ENCODE peak calls at places on chromosomes 1 and 21, in nine cellular contexts. B, Q, Y, R, M, H, G, U and J are unnamed samples.

GRCh38 chr1:115242543-115242942 is 95.5 kb downstream of the NGF start:
- DNase-seq in B (no peak), Q (no peak), Y (no peak), R (no peak), M (no peak), H (no peak), G (no peak), U (no peak), J (no peak)

GRCh38 chr1:30345525-30346145 is 377.8 kb downstream of the MATN1 start:
- DNase-seq in B (no peak), Q (no peak), Y (no peak), R (no peak), M (no peak), H (no peak), G (no peak), U (no peak), J (no peak)

GRCh38 chr1:198936371-198937083 is 297.7 kb downstream of the PTPRC start:
- DNase-seq in B (no peak), Q (peak; percentile 49), Y (no peak), R (no peak), M (no peak), H (no peak), G (peak; percentile 58), U (peak; percentile 28), J (no peak)

GRCh38 chr21:36745459-36745858 is 46.5 kb downstream of the SIM2 start:
- DNase-seq in B (no peak), Q (no peak), Y (no peak), R (no peak), M (no peak), H (no peak), G (no peak), U (no peak), J (no peak)

GRCh38 chr1:203286161-203286984 is 18.9 kb upstream of the BTG2 start:
- DNase-seq in B (no peak), Q (peak; percentile 32), Y (peak; percentile 64), R (no peak), M (no peak), H (no peak), G (no peak), U (no peak), J (no peak)

GRCh38 chr1:10679521-10680220 is 116.8 kb downstream of the CASZ1 start:
- DNase-seq in B (no peak), Q (peak; percentile 58), Y (no peak), R (peak; percentile 76), M (no peak), H (no peak), G (no peak), U (peak; percentile 34), J (no peak)

GRCh38 chr1:211928222-211928856 is 97.8 kb upstream of the LPGAT1 start:
- DNase-seq in B (no peak), Q (peak; percentile 75), Y (no peak), R (no peak), M (no peak), H (no peak), G (no peak), U (no peak), J (no peak)

GRCh38 chr1:10651377-10651776 is 145.1 kb downstream of the CASZ1 start:
- DNase-seq in B (no peak), Q (no peak), Y (no peak), R (no peak), M (no peak), H (no peak), G (no peak), U (no peak), J (no peak)

GRCh38 chr1:223419561-223419960 is 26.3 kb downstream of the CCDC185 start:
- DNase-seq in B (no peak), Q (no peak), Y (no peak), R (no peak), M (no peak), H (no peak), G (no peak), U (no peak), J (no peak)

GRCh38 chr1:158644479-158644878 is 39.4 kb downstream of the OR10Z1 start:
- DNase-seq in B (no peak), Q (peak; percentile 34), Y (no peak), R (no peak), M (no peak), H (no peak), G (no peak), U (no peak), J (no peak)

GRCh38 chr1:158654079-158654478 is 32.4 kb downstream of the SPTA1 start:
- DNase-seq in B (no peak), Q (peak; percentile 44), Y (no peak), R (no peak), M (no peak), H (no peak), G (no peak), U (no peak), J (no peak)

GRCh38 chr1:158652721-158653334 is 33.7 kb downstream of the SPTA1 start:
- DNase-seq in B (no peak), Q (no peak), Y (no peak), R (no peak), M (no peak), H (no peak), G (no peak), U (no peak), J (no peak)

GRCh38 chr1:158646465-158646864 is 40.0 kb downstream of the SPTA1 start:
- DNase-seq in B (no peak), Q (no peak), Y (no peak), R (no peak), M (no peak), H (no peak), G (no peak), U (no peak), J (no peak)

GRCh38 chr1:158649052-158649451 is 37.5 kb downstream of the SPTA1 start:
- DNase-seq in B (no peak), Q (peak; percentile 37), Y (no peak), R (no peak), M (no peak), H (no peak), G (no peak), U (no peak), J (no peak)
- TF ChIP-seq POLR2A in B (no peak), Q (no peak), Y (no peak), R (no peak), M (no peak), H (no peak), G (no peak), U (no peak), J (no peak)

DNA sequence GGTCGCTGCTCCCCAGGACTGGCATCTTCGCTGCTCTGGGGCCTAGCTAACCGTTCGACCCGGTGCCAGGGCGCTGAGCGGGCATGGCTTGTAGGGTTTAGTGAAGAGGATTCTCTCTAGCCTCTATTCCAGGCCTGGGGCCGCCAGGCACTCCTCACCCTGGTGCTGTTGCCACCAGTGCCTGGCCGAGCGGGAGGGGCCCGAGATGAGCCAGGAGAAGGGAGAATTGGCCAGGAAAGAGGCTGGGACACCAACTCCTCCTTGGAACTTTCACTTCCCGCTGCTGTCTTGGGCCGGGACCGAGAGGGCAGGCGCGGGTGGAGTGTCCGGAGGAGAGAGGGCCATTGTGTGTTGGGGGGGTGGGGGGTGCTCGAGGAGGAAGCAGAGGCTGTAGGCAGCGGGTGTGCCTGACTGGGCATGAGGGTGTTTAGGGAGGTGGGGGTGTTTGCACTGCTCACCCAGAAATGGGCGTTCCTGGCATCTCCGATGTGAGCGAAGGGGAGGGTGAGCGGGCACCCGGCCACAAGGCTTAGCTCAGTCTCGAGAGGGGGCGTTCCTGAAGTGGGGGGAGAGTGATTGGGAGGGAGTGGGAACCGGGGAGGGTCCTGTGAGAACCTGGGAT is 772 bp downstream of the ADAM15 start:
- DNase-seq in B (peak; percentile 61), Q (peak; percentile 60), Y (peak; percentile 68), R (peak; percentile 71), M (no peak), H (peak; percentile 31), G (peak; percentile 92), U (no peak), J (peak; percentile 53)
- TF ChIP-seq POLR2A in B (no peak), Q (no peak), Y (no peak), R (no peak), M (no peak), H (peak; percentile 15), G (no peak), U (no peak), J (no peak)

GRCh38 chr1:18902523-18903312 is at the start of gene ALDH4A1:
- DNase-seq in B (peak; percentile 99), Q (peak; percentile 98), Y (peak; percentile 97), R (peak; percentile 97), M (peak; percentile 89), H (peak; percentile 98), G (peak; percentile 100), U (peak; percentile 98), J (peak; percentile 99)
- TF ChIP-seq POLR2A in B (peak; percentile 31), Q (peak; percentile 60), Y (no peak), R (peak; percentile 60), M (no peak), H (peak; percentile 5), G (no peak), U (no peak), J (peak; percentile 66)

GRCh38 chr1:246506785-246507639 is at the start of gene SMYD3:
- DNase-seq in B (peak; percentile 81), Q (peak; percentile 85), Y (peak; percentile 83), R (peak; percentile 87), M (no peak), H (peak; percentile 11), G (peak; percentile 89), U (peak; percentile 81), J (peak; percentile 83)
- TF ChIP-seq POLR2A in B (peak; percentile 82), Q (peak; percentile 44), Y (peak; percentile 24), R (peak; percentile 92), M (peak; percentile 67), H (peak; percentile 64), G (no peak), U (peak; percentile 18), J (peak; percentile 21)

DNA sequence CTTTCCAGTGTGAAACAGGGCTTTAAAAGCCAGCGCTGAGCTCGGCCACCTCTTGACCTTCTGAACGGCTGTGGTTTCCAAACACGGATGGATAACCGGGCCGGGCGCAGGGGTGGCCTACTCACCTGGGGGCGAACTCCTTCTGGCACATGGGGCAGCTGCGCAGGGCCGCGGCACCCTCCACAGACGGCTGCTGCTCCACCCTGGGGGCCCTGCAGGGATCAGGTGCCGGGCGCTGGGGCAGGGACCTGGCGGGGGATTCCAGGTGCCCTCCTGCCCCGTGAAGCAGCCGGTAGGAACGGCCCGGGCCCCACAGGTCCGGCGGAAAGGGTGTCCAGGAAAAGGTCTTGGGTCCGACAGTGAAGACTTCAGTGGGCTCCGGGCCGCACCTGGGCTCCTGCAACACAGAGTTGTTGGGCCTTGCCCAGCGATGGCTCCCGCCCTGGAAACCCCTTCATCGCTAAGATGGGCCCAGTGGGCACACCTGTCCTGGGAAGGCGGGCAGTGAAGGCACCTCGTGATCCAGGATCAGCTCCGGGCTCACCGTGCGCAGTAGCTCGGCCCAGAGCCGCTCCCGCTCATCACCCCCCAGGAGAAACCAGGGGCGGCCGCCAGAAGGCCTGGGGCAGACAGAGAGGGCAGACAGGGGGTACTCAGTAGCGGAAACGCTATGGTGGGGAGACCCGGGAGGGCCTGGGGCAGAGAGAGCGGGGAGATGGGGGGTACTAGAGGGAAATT is 889 bp downstream of the FAAP20 start:
- DNase-seq in B (no peak), Q (no peak), Y (peak; percentile 61), R (no peak), M (no peak), H (no peak), G (no peak), U (no peak), J (no peak)
- TF ChIP-seq POLR2A in B (no peak), Q (no peak), Y (no peak), R (no peak), M (no peak), H (no peak), G (no peak), U (no peak), J (no peak)